ENCODE peak calls at places on chromosomes 3 and 15, in eight cellular contexts. B is stimulated activated CD4-positive, alpha-beta T cell treated with anti-CD3 and anti-CD28 coated beads, Interleukin-2, amount 100 ng/mL, for 24 hours; W is B cell; N is T-helper 17 cell; J is NAMALWA; E is D721Med; Y is GM12865; A is aorta. S is an unnamed sample.

GRCh38 chr3:38581774-38582173 is 67.7 kb downstream of the SCN5A start:
- DNase-seq in B (peak; percentile 12), W (no peak), N (no peak), J (no peak), E (no peak), Y (no peak), A (peak; percentile 24), S (no peak)

GRCh38 chr3:50251220-50251619 is 15.2 kb downstream of the GNAI2 start:
- DNase-seq in B (peak; percentile 64), W (no peak), N (no peak), J (no peak), E (no peak), Y (no peak), A (no peak), S (no peak)

GRCh38 chr3:111610189-111610588 is 15.0 kb upstream of the ZBED2 start:
- DNase-seq in B (no peak), W (peak; percentile 50), N (no peak), J (no peak), E (no peak), Y (peak; percentile 64), A (no peak), S (no peak)

GRCh38 chr15:52528465-52529288 is at the start of gene MYO5A:
- DNase-seq in B (peak; percentile 77), W (peak; percentile 93), N (peak; percentile 74), J (peak; percentile 82), E (peak; percentile 37), Y (peak; percentile 91), A (peak; percentile 89), S (peak; percentile 39)

GRCh38 chr3:37024820-37025405 is 31.6 kb downstream of the MLH1 start:
- DNase-seq in B (no peak), W (peak; percentile 22), N (no peak), J (peak; percentile 55), E (no peak), Y (peak; percentile 20), A (no peak), S (no peak)

GRCh38 chr3:146384786-146385185 is 84.6 kb downstream of the PLSCR2 start:
- DNase-seq in B (no peak), W (no peak), N (no peak), J (no peak), E (no peak), Y (no peak), A (no peak), S (no peak)

GRCh38 chr3:109897734-109898133 is 560.4 kb upstream of the DPPA4 start:
- DNase-seq in B (no peak), W (no peak), N (no peak), J (no peak), E (no peak), Y (no peak), A (no peak), S (no peak)

GRCh38 chr15:66456211-66456610 is 41.4 kb downstream of the SNAPC5 start:
- DNase-seq in B (no peak), W (no peak), N (no peak), J (no peak), E (no peak), Y (no peak), A (no peak), S (no peak)

GRCh38 chr3:176415896-176416295 is 781.4 kb downstream of the TBL1XR1 start:
- DNase-seq in B (no peak), W (no peak), N (no peak), J (no peak), E (no peak), Y (no peak), A (no peak), S (no peak)

GRCh38 chr15:62653122-62653521 is 389.4 kb upstream of the TPM1 start:
- DNase-seq in B (no peak), W (no peak), N (no peak), J (no peak), E (no peak), Y (no peak), A (no peak), S (no peak)

GRCh38 chr15:87609474-87609873 is 647.1 kb downstream of the NTRK3 start:
- DNase-seq in B (no peak), W (no peak), N (no peak), J (no peak), E (no peak), Y (no peak), A (no peak), S (no peak)

GRCh38 chr3:17831366-17831765 is 88.9 kb upstream of the TBC1D5 start:
- DNase-seq in B (no peak), W (no peak), N (no peak), J (no peak), E (no peak), Y (no peak), A (no peak), S (no peak)

GRCh38 chr15:74817370-74817737 is 4.7 kb downstream of the LMAN1L start:
- DNase-seq in B (no peak), W (no peak), N (no peak), J (no peak), E (no peak), Y (peak; percentile 50), A (no peak), S (no peak)

GRCh38 chr3:32335365-32336122 is 56.1 kb upstream of the CMTM7 start:
- DNase-seq in B (no peak), W (no peak), N (no peak), J (no peak), E (no peak), Y (no peak), A (no peak), S (no peak)

GRCh38 chr15:98954411-98954810 is 53.2 kb downstream of the PGPEP1L start:
- DNase-seq in B (no peak), W (no peak), N (no peak), J (no peak), E (no peak), Y (no peak), A (peak; percentile 96), S (no peak)

GRCh38 chr3:52791396-52791795 is 3.2 kb upstream of the ITIH3 start:
- DNase-seq in B (no peak), W (no peak), N (no peak), J (no peak), E (no peak), Y (no peak), A (no peak), S (no peak)

GRCh38 chr15:101167366-101167790 is 84.5 kb downstream of the CHSY1 start:
- DNase-seq in B (no peak), W (no peak), N (no peak), J (no peak), E (no peak), Y (no peak), A (no peak), S (no peak)

GRCh38 chr3:123156276-123156995 is 45.3 kb upstream of the SEC22A start:
- DNase-seq in B (no peak), W (no peak), N (no peak), J (no peak), E (no peak), Y (no peak), A (no peak), S (no peak)

GRCh38 chr3:112508261-112508660 is 9.0 kb upstream of the BTLA start:
- DNase-seq in B (no peak), W (no peak), N (no peak), J (no peak), E (no peak), Y (no peak), A (no peak), S (no peak)